ENCODE peak calls at places on chromosome 14, in six cellular contexts. One of them, this sample, is unnamed.

GRCh38 chr14:68027276-68027675 is 207.7 kb downstream of the RAD51B start:
- DNase-seq in H1: no peak
- DNase-seq in HCT116: no peak
- DNase-seq in K562: no peak
- DNase-seq in GM12878: no peak
- DNase-seq in HepG2: no peak
- DNase-seq in this sample: no peak

GRCh38 chr14:37874429-37875109 is 279.1 kb downstream of the TTC6 start:
- DNase-seq in H1: peak; percentile 99
- DNase-seq in HCT116: peak; percentile 57
- DNase-seq in K562: peak; percentile 68
- DNase-seq in GM12878: peak; percentile 8
- DNase-seq in HepG2: peak; percentile 90
- DNase-seq in this sample: peak; percentile 66

GRCh38 chr14:75662966-75663365 is 1.9 kb downstream of the TTLL5 start:
- DNase-seq in H1: no peak
- DNase-seq in HCT116: no peak
- DNase-seq in K562: no peak
- DNase-seq in GM12878: no peak
- DNase-seq in HepG2: no peak
- DNase-seq in this sample: no peak

GRCh38 chr14:105616802-105617192 is 90.4 kb downstream of the TMEM121 start:
- DNase-seq in H1: no peak
- DNase-seq in HCT116: no peak
- DNase-seq in K562: no peak
- DNase-seq in GM12878: no peak
- DNase-seq in HepG2: no peak
- DNase-seq in this sample: no peak

GRCh38 chr14:99225804-99226203 is 46.2 kb downstream of the BCL11B start:
- DNase-seq in H1: no peak
- DNase-seq in HCT116: no peak
- DNase-seq in K562: no peak
- DNase-seq in GM12878: no peak
- DNase-seq in HepG2: no peak
- DNase-seq in this sample: no peak

GRCh38 chr14:23025181-23025788 is 9.4 kb downstream of the PSMB5 start:
- DNase-seq in H1: no peak
- DNase-seq in HCT116: no peak
- DNase-seq in K562: peak; percentile 56
- DNase-seq in GM12878: no peak
- DNase-seq in HepG2: no peak
- DNase-seq in this sample: no peak

GRCh38 chr14:22268875-22269274 is 320.1 kb downstream of the DAD1 start:
- DNase-seq in H1: no peak
- DNase-seq in HCT116: no peak
- DNase-seq in K562: peak; percentile 10
- DNase-seq in GM12878: no peak
- DNase-seq in HepG2: no peak
- DNase-seq in this sample: no peak

GRCh38 chr14:63388766-63389431 is 70.2 kb upstream of the GPHB5 start:
- DNase-seq in H1: peak; percentile 79
- DNase-seq in HCT116: peak; percentile 21
- DNase-seq in K562: peak; percentile 55
- DNase-seq in GM12878: peak; percentile 24
- DNase-seq in HepG2: peak; percentile 37
- DNase-seq in this sample: peak; percentile 13

GRCh38 chr14:94686511-94687160 is 74.4 kb downstream of the SERPINA3 start:
- DNase-seq in H1: no peak
- DNase-seq in HCT116: no peak
- DNase-seq in K562: no peak
- DNase-seq in GM12878: no peak
- DNase-seq in HepG2: no peak
- DNase-seq in this sample: no peak

GRCh38 chr14:56491299-56492285 is 88.0 kb upstream of the TMEM260 start:
- DNase-seq in H1: peak; percentile 83
- DNase-seq in HCT116: peak; percentile 79
- DNase-seq in K562: peak; percentile 41
- DNase-seq in GM12878: peak; percentile 11
- DNase-seq in HepG2: peak; percentile 49
- DNase-seq in this sample: peak; percentile 78

GRCh38 chr14:91899213-91899612 is 31.9 kb upstream of the TC2N start:
- DNase-seq in H1: no peak
- DNase-seq in HCT116: no peak
- DNase-seq in K562: no peak
- DNase-seq in GM12878: no peak
- DNase-seq in HepG2: no peak
- DNase-seq in this sample: no peak

GRCh38 chr14:89576960-89577359 is 159.9 kb upstream of the FOXN3 start:
- DNase-seq in H1: no peak
- DNase-seq in HCT116: no peak
- DNase-seq in K562: peak; percentile 5
- DNase-seq in GM12878: no peak
- DNase-seq in HepG2: no peak
- DNase-seq in this sample: no peak

DNA sequence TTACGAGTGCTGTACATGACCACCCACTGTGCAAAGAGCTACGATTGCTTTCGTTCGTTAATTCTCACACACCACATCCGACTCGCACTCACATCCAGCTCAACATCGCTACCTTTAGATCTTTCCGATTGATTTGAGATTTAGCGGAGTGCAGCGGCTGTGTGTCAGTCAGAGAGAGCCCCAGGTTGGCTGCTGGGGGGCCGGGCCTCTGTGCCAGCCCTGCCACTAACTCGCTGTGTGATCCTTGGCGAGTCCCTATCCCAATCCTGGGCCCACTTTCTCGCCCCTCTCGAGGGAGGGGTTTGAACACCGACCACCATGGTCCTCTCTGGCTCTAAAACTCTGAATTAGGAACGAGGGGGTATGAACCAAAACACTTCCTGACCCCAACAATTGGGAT is 8.6 kb downstream of the DLK1 start:
- DNase-seq in H1: no peak
- DNase-seq in HCT116: no peak
- DNase-seq in K562: no peak
- DNase-seq in GM12878: no peak
- DNase-seq in HepG2: no peak
- DNase-seq in this sample: no peak
- TF ChIP-seq ZNF274 in H1: no peak
- TF ChIP-seq ZNF274 in HCT116: no peak
- TF ChIP-seq ZNF274 in K562: no peak
- TF ChIP-seq ZNF274 in GM12878: no peak
- TF ChIP-seq ZNF274 in HepG2: no peak
- TF ChIP-seq ZNF274 in this sample: no peak

DNA sequence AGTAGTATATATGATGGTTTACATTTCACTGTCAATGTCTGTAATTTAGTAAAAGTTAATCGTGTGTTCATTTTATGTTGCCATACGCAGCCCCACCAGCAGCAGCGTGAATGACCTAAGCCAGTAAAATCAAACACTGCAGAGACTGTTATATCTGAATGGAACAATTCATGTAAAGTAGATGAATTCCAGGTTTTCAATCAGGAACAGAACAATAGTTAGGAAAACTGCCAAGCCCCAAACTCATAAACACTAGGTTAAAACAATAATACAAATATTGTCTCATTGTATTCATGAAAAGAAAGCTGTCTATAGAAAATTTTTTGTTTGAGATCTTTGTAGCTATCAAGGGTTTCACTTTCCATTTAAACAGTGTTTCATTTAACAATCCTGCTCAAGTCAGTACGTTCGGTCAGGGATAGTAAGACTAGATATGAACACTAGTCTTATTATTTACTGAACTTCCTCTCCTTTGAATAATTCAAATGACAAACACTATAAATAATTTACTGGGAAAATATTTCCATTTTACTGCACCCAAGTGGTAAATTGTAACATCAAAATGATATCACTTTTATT is 256.8 kb upstream of the FLRT2 start:
- DNase-seq in H1: no peak
- DNase-seq in HCT116: no peak
- DNase-seq in K562: no peak
- DNase-seq in GM12878: no peak
- DNase-seq in HepG2: no peak
- DNase-seq in this sample: no peak
- TF ChIP-seq ZNF274 in H1: no peak
- TF ChIP-seq ZNF274 in HCT116: no peak
- TF ChIP-seq ZNF274 in K562: no peak
- TF ChIP-seq ZNF274 in GM12878: no peak
- TF ChIP-seq ZNF274 in HepG2: no peak
- TF ChIP-seq ZNF274 in this sample: no peak

GRCh38 chr14:61284001-61284400 is 2.9 kb upstream of the TMEM30B start:
- DNase-seq in H1: no peak
- DNase-seq in HCT116: no peak
- DNase-seq in K562: no peak
- DNase-seq in GM12878: no peak
- DNase-seq in HepG2: no peak
- DNase-seq in this sample: no peak

GRCh38 chr14:61280526-61281185 is 482 bp downstream of the TMEM30B start:
- DNase-seq in H1: peak; percentile 79
- DNase-seq in HCT116: no peak
- DNase-seq in K562: no peak
- DNase-seq in GM12878: no peak
- DNase-seq in HepG2: no peak
- DNase-seq in this sample: peak; percentile 23

GRCh38 chr14:61281186-61281676 is at the start of gene TMEM30B:
- DNase-seq in H1: peak; percentile 82
- DNase-seq in HCT116: no peak
- DNase-seq in K562: no peak
- DNase-seq in GM12878: no peak
- DNase-seq in HepG2: no peak
- DNase-seq in this sample: no peak

GRCh38 chr14:61281911-61282310 is 773 bp upstream of the TMEM30B start:
- DNase-seq in H1: no peak
- DNase-seq in HCT116: no peak
- DNase-seq in K562: no peak
- DNase-seq in GM12878: no peak
- DNase-seq in HepG2: no peak
- DNase-seq in this sample: no peak

DNA sequence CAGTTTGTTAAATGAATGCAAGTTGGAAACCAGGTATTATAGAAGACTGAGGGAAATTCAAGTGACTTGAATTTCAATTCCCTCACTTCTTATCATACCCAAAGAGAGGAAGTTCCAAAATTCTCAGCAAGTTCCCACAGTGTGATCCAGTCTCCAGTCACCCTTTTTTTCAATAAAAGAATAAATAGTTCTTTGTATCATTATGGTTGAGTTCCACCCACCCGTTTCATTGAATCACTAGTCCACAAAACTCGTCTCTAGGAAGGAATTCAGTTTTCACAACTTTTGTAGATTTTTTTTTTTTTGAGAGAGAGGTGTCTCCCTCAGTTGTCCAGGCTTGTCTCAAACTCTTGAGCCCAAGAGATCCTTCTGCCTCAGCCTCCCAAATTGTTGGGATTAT is 1.6 kb upstream of the TMEM30B start:
- DNase-seq in H1: no peak
- DNase-seq in HCT116: no peak
- DNase-seq in K562: no peak
- DNase-seq in GM12878: no peak
- DNase-seq in HepG2: no peak
- DNase-seq in this sample: no peak
- TF ChIP-seq ZNF274 in H1: no peak
- TF ChIP-seq ZNF274 in HCT116: no peak
- TF ChIP-seq ZNF274 in K562: no peak
- TF ChIP-seq ZNF274 in GM12878: no peak
- TF ChIP-seq ZNF274 in HepG2: no peak
- TF ChIP-seq ZNF274 in this sample: no peak

DNA sequence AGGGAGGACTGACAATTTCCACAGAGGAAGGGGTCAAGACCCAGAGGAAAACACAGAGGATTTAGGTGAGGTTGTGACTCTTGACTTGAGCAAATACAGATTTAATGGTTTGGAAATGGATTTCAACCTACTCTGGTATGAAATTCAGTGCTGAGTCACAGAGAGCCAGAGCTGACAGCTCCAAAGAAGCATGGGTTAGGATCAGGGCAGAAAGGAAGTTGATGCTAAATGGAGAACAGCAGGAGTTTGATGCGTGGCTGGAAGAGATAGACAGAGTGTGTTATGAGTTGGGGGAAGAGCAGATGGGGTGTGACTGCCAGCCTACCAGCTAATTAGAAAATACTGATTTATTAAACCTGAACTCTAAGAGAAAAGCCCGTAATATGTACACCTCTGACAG is 272.6 kb downstream of the FOXG1 start:
- DNase-seq in H1: no peak
- DNase-seq in HCT116: no peak
- DNase-seq in K562: no peak
- DNase-seq in GM12878: no peak
- DNase-seq in HepG2: no peak
- DNase-seq in this sample: no peak
- TF ChIP-seq ZNF274 in H1: no peak
- TF ChIP-seq ZNF274 in HCT116: no peak
- TF ChIP-seq ZNF274 in K562: no peak
- TF ChIP-seq ZNF274 in GM12878: no peak
- TF ChIP-seq ZNF274 in HepG2: no peak
- TF ChIP-seq ZNF274 in this sample: no peak